ENCODE peak calls at places on chromosomes 2 and 18, in eight cellular contexts. U, D, P, F, C, Z, Y and S are unnamed samples. For H3K36me3, the result is how much of the 10 kb centered on the place peaks cover.

GRCh38 chr2:42792583-42793313 is at the start of gene HAAO:
- DNase-seq in U (peak), D (no peak), P (no peak), F (peak), C (no peak), Z (no peak), Y (no peak), S (no peak)

GRCh38 chr18:48871391-48872166 is 79.2 kb downstream of the SMAD7 start:
- DNase-seq in U (no peak), D (no peak), P (no peak), F (no peak), C (no peak), Z (no peak), Y (no peak), S (no peak)

GRCh38 chr18:63376493-63377053 is 9.6 kb upstream of the KDSR start:
- DNase-seq in U (no peak), D (no peak), P (no peak), F (no peak), C (peak), Z (no peak), Y (no peak), S (no peak)

GRCh38 chr2:38074775-38075435 is 1.0 kb downstream of the CYP1B1 start:
- DNase-seq in U (peak), D (peak), P (no peak), F (peak), C (peak), Z (no peak), Y (no peak), S (no peak)

GRCh38 chr2:177165103-177165583 is 47.5 kb upstream of the HNRNPA3 start:
- DNase-seq in U (no peak), D (peak), P (no peak), F (no peak), C (peak), Z (peak), Y (peak), S (no peak)

GRCh38 chr2:149863227-149863626 is 275.7 kb upstream of the MMADHC start:
- DNase-seq in U (no peak), D (no peak), P (no peak), F (no peak), C (no peak), Z (no peak), Y (no peak), S (no peak)

GRCh38 chr2:95275601-95276243 is 1.5 kb downstream of the PROM2 start:
- DNase-seq in U (peak), D (peak), P (no peak), F (peak), C (no peak), Z (no peak), Y (no peak), S (no peak)

GRCh38 chr2:237873961-237874551 is 14.6 kb downstream of the RAMP1 start:
- DNase-seq in U (peak), D (no peak), P (no peak), F (peak), C (no peak), Z (no peak), Y (no peak), S (no peak)

GRCh38 chr2:238163494-238164198 is 4.9 kb downstream of the ERFE start:
- DNase-seq in U (no peak), D (no peak), P (no peak), F (peak), C (no peak), Z (no peak), Y (no peak), S (no peak)

GRCh38 chr2:73746015-73746876 is 9.1 kb upstream of the TPRKB start:
- DNase-seq in U (no peak), D (no peak), P (no peak), F (no peak), C (no peak), Z (no peak), Y (no peak), S (no peak)

GRCh38 chr2:165357758-165358157 is 111.7 kb upstream of the CSRNP3 start:
- DNase-seq in U (no peak), D (peak), P (no peak), F (no peak), C (peak), Z (no peak), Y (peak), S (peak)

GRCh38 chr2:170076189-170076588 is 101.8 kb upstream of the MYO3B start:
- DNase-seq in U (no peak), D (no peak), P (no peak), F (no peak), C (no peak), Z (no peak), Y (no peak), S (no peak)

GRCh38 chr2:148282201-148282600 is 261.3 kb downstream of the MBD5 start:
- DNase-seq in U (no peak), D (no peak), P (no peak), F (no peak), C (peak), Z (no peak), Y (no peak), S (no peak)

GRCh38 chr2:6957910-6958615 is 40.9 kb downstream of the RNF144A start:
- DNase-seq in U (peak), D (no peak), P (no peak), F (no peak), C (no peak), Z (peak), Y (no peak), S (no peak)

GRCh38 chr18:21910906-21911305 is 170.3 kb downstream of the MIB1 start:
- DNase-seq in U (no peak), D (no peak), P (no peak), F (no peak), C (no peak), Z (no peak), Y (no peak), S (no peak)

GRCh38 chr18:21915546-21915945 is 175.0 kb downstream of the MIB1 start:
- DNase-seq in U (no peak), D (no peak), P (no peak), F (no peak), C (no peak), Z (no peak), Y (no peak), S (no peak)

GRCh38 chr18:21914739-21915319 is 174.2 kb downstream of the MIB1 start:
- DNase-seq in U (no peak), D (peak), P (no peak), F (no peak), C (peak), Z (peak), Y (no peak), S (no peak)

GRCh38 chr18:21911551-21911950 is 171.0 kb downstream of the MIB1 start:
- DNase-seq in U (no peak), D (no peak), P (no peak), F (no peak), C (no peak), Z (no peak), Y (no peak), S (no peak)

GRCh38 chr18:21912339-21913239 is 172.0 kb downstream of the MIB1 start:
- DNase-seq in U (no peak), D (no peak), P (no peak), F (no peak), C (no peak), Z (peak), Y (no peak), S (no peak)
- TF ChIP-seq CTCF in U (no peak), D (no peak), P (no peak), F (no peak), C (no peak), Z (peak), Y (peak), S (no peak)

GRCh38 chr2:13240061-13240460 is 523.3 kb downstream of the TRIB2 start:
- DNase-seq in U (no peak), D (no peak), P (no peak), F (no peak), C (peak), Z (no peak), Y (no peak), S (no peak)

DNA sequence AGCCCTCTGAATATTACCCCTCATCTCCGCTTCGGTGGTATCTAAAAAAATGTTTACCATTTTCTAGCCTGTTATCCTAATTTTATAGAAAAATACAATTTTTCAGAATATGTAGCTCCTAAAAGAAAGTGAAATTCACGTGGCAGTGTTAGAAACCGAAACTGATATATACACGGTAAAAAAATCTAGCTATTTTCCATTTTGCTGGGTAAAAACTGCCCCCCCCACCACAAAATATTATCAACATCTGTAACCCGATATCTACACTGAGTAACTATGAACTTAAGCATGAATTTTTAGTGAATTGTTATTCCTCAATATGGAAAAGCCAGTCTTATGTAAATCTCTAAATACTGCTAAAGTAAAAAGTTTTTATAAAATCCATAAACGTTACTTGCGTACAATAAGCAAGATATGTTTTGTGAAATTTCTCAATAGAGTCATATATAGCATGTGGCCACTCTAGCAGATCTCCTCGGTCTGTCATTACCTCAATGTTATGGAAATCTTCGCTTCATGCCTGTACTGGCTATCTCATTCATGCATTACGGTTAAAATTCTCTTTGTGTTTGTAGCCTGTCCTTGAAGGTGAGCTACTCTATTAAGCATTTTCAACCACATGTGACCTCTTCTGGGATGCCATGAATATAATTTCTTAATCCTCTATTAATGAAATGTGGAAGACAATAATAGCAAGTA is 524.2 kb downstream of the TRIB2 start:
- DNase-seq in U (no peak), D (no peak), P (no peak), F (no peak), C (peak), Z (no peak), Y (no peak), S (no peak)
- H3K4me3 ChIP-seq in U (no peak), D (no peak), P (no peak), F (no peak), C (no peak), Z (no peak), Y (no peak), S (no peak)

GRCh38 chr2:96715658-96716057 is 24.2 kb downstream of the LMAN2L start:
- DNase-seq in U (no peak), D (no peak), P (no peak), F (no peak), C (no peak), Z (no peak), Y (no peak), S (no peak)

GRCh38 chr2:96716388-96716787 is 23.5 kb downstream of the LMAN2L start:
- DNase-seq in U (no peak), D (no peak), P (no peak), F (no peak), C (no peak), Z (no peak), Y (no peak), S (no peak)

GRCh38 chr2:96710985-96711384 is 28.9 kb downstream of the LMAN2L start:
- DNase-seq in U (no peak), D (no peak), P (no peak), F (no peak), C (no peak), Z (no peak), Y (no peak), S (no peak)
- H3K36me3 ChIP-seq in U (under half), D (under half), P (under half), F (half or more), C (under half), Z (under half), Y (under half), S (under half)

GRCh38 chr2:201257941-201258665 is 2.2 kb upstream of the CASP8 start:
- DNase-seq in U (peak), D (peak), P (peak), F (peak), C (peak), Z (no peak), Y (peak), S (peak)
- TF ChIP-seq CTCF in U (no peak), D (no peak), P (no peak), F (no peak), C (no peak), Z (no peak), Y (no peak), S (no peak)

GRCh38 chr2:232363784-232364615 is 14.6 kb upstream of the ALPP start:
- DNase-seq in U (peak), D (no peak), P (no peak), F (peak), C (peak), Z (no peak), Y (peak), S (no peak)

GRCh38 chr2:232367016-232367415 is 11.5 kb upstream of the ALPP start:
- DNase-seq in U (no peak), D (no peak), P (no peak), F (no peak), C (no peak), Z (no peak), Y (no peak), S (no peak)

GRCh38 chr2:232365621-232366321 is 12.8 kb upstream of the ALPP start:
- DNase-seq in U (peak), D (peak), P (no peak), F (no peak), C (no peak), Z (peak), Y (no peak), S (no peak)

GRCh38 chr2:232361646-232362045 is 16.9 kb upstream of the ALPP start:
- DNase-seq in U (no peak), D (no peak), P (no peak), F (no peak), C (no peak), Z (no peak), Y (no peak), S (no peak)

DNA sequence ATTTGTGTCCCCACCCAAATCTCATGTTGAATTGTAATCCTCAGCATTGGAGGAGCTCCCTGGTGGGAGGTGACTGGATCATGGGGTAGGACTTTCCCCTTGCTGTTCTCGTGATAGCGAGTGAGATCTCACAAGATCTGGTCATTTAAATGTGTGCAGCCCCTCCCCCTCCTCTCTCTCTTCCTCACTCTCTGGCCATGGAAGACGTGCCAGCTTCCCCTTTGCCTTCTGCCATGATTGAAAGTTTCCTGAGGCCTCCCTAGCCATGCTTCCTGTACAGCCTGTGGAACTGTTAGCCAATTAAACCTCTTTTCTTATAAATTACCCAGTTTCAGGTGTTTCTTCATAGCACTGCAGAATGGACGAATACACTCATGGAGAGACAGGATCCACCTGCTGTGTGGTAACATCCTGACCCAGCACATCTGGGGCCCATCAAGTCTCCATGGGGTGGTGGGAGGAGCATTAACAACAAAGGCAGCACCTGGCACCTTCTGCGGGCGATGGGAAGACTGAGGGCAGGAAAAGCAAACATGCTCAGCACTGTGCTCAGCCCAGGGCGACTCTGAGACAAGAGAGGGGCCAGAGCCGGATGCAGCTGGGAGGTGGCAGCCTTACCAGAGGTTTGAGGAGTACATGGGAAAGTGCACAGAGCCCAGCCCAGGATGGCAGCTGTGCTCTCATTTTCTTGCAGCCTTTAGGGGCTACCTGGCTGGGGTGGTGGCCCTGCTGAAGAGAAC is 16.2 kb upstream of the ALPP start:
- DNase-seq in U (peak), D (no peak), P (no peak), F (peak), C (no peak), Z (no peak), Y (no peak), S (no peak)
- H3K4me3 ChIP-seq in U (no peak), D (no peak), P (no peak), F (no peak), C (no peak), Z (no peak), Y (no peak), S (no peak)

GRCh38 chr2:67255933-67256615 is 141.1 kb upstream of the ETAA1 start:
- DNase-seq in U (no peak), D (no peak), P (no peak), F (no peak), C (peak), Z (no peak), Y (no peak), S (peak)
- H3K36me3 ChIP-seq in U (under half), D (under half), P (under half), F (under half), C (under half), Z (under half), Y (under half), S (under half)